ENCODE peak calls at places on chromosomes 13 and 19, in five cellular contexts. X is stimulated activated CD4-positive, alpha-beta T cell treated with anti-CD3 and anti-CD28 coated beads, TNF-alpha, amount 100 ng/mL, for 48 hours; G is T-helper 2 cell; Z is AG09309; S is NCI-H2081. F is an unnamed sample.
A peak's percentile ranks its signal among the peaks of the same experiment; 100 is the strongest.

GRCh38 chr19:29062486-29063435 is 150.2 kb downstream of the UQCRFS1 start:
- DNase-seq in X (no peak), G (no peak), Z (no peak), S (no peak), F (no peak)

GRCh38 chr19:10043286-10043927 is 30.1 kb downstream of the RDH8 start:
- DNase-seq in X (no peak), G (no peak), Z (no peak), S (no peak), F (no peak)

GRCh38 chr13:21435710-21436151 is 23.4 kb downstream of the ZDHHC20 start:
- DNase-seq in X (peak; percentile 9), G (no peak), Z (peak; percentile 70), S (no peak), F (peak; percentile 65)

GRCh38 chr13:28819046-28819747 is 942 bp upstream of the MTUS2 start:
- DNase-seq in X (no peak), G (no peak), Z (no peak), S (no peak), F (no peak)

GRCh38 chr19:15812059-15812722 is 3.3 kb downstream of the OR10H1 start:
- DNase-seq in X (no peak), G (no peak), Z (no peak), S (no peak), F (no peak)

GRCh38 chr19:38394488-38394887 is 6.0 kb downstream of the SPRED3 start:
- DNase-seq in X (peak; percentile 77), G (peak; percentile 49), Z (no peak), S (no peak), F (no peak)

GRCh38 chr19:53809518-53810186 is 14.5 kb downstream of the NLRP12 start:
- DNase-seq in X (no peak), G (no peak), Z (no peak), S (no peak), F (peak; percentile 47)

GRCh38 chr13:44017756-44018309 is 138.1 kb downstream of the LACC1 start:
- DNase-seq in X (no peak), G (no peak), Z (no peak), S (no peak), F (no peak)

GRCh38 chr19:50909240-50910070 is 1.7 kb downstream of the KLK4 start:
- DNase-seq in X (peak; percentile 43), G (no peak), Z (no peak), S (peak; percentile 57), F (no peak)

GRCh38 chr19:15155296-15155695 is 45.5 kb downstream of the NOTCH3 start:
- DNase-seq in X (no peak), G (no peak), Z (no peak), S (no peak), F (no peak)

GRCh38 chr13:30998548-30999140 is 66.2 kb downstream of the TEX26 start:
- DNase-seq in X (no peak), G (no peak), Z (no peak), S (no peak), F (no peak)

GRCh38 chr19:30670562-30671513 is 298.7 kb downstream of the ZNF536 start:
- DNase-seq in X (no peak), G (no peak), Z (no peak), S (no peak), F (no peak)

GRCh38 chr19:44019498-44019897 is 5.7 kb upstream of the ZNF222 start:
- DNase-seq in X (no peak), G (no peak), Z (no peak), S (no peak), F (no peak)

GRCh38 chr13:23626730-23627129 is 56.5 kb downstream of the TNFRSF19 start:
- DNase-seq in X (no peak), G (no peak), Z (no peak), S (no peak), F (no peak)

GRCh38 chr19:800360-801029 is 3.2 kb downstream of the PTBP1 start:
- DNase-seq in X (no peak), G (no peak), Z (no peak), S (no peak), F (no peak)

GRCh38 chr19:15136234-15136954 is 29.2 kb downstream of the SYDE1 start:
- DNase-seq in X (no peak), G (no peak), Z (no peak), S (no peak), F (no peak)

GRCh38 chr13:99792079-99792921 is 179.3 kb downstream of the ZIC5 start:
- DNase-seq in X (no peak), G (no peak), Z (no peak), S (no peak), F (no peak)

GRCh38 chr13:35712907-35713685 is 236.6 kb upstream of the MAB21L1 start:
- DNase-seq in X (no peak), G (no peak), Z (peak; percentile 70), S (no peak), F (no peak)

GRCh38 chr19:30309983-30310805 is 62.0 kb upstream of the ZNF536 start:
- DNase-seq in X (no peak), G (no peak), Z (no peak), S (no peak), F (no peak)

GRCh38 chr13:87669379-87669978 is 1.7 kb upstream of the SLITRK5 start:
- DNase-seq in X (no peak), G (no peak), Z (no peak), S (peak; percentile 22), F (no peak)

GRCh38 chr19:48966541-48967345 is 1.6 kb downstream of the FTL start:
- DNase-seq in X (no peak), G (no peak), Z (no peak), S (no peak), F (no peak)

GRCh38 chr19:54403054-54403453 is 12.2 kb upstream of the TTYH1 start:
- DNase-seq in X (no peak), G (no peak), Z (no peak), S (no peak), F (no peak)

GRCh38 chr19:53246498-53246897 is 8.2 kb downstream of the ZNF677 start:
- DNase-seq in X (no peak), G (no peak), Z (no peak), S (no peak), F (no peak)

GRCh38 chr19:47228168-47228936 is 2.6 kb downstream of the BBC3 start:
- DNase-seq in X (no peak), G (no peak), Z (no peak), S (no peak), F (no peak)

GRCh38 chr19:13163609-13164364 is 13.6 kb downstream of the IER2 start:
- DNase-seq in X (no peak), G (no peak), Z (no peak), S (no peak), F (no peak)

GRCh38 chr13:33235078-33235477 is 50.5 kb downstream of the STARD13 start:
- DNase-seq in X (no peak), G (no peak), Z (no peak), S (no peak), F (no peak)

GRCh38 chr19:10291554-10292205 is 1.9 kb downstream of the ICAM5 start:
- DNase-seq in X (no peak), G (no peak), Z (no peak), S (no peak), F (no peak)

GRCh38 chr19:3179739-3180293 is 1.2 kb downstream of the S1PR4 start:
- DNase-seq in X (peak; percentile 28), G (peak; percentile 29), Z (no peak), S (no peak), F (no peak)

GRCh38 chr19:46714523-46715106 is 2.3 kb downstream of the PRKD2 start:
- DNase-seq in X (no peak), G (peak; percentile 37), Z (no peak), S (no peak), F (no peak)

GRCh38 chr19:38862321-38863059 is 12.7 kb upstream of the HNRNPL start:
- DNase-seq in X (no peak), G (no peak), Z (peak; percentile 59), S (no peak), F (peak; percentile 71)

GRCh38 chr19:6528544-6529121 is 2.2 kb upstream of the TNFSF9 start:
- DNase-seq in X (no peak), G (no peak), Z (no peak), S (no peak), F (no peak)

GRCh38 chr19:35269425-35270117 is 809 bp downstream of the USF2 start:
- DNase-seq in X (peak; percentile 64), G (peak; percentile 64), Z (peak; percentile 11), S (peak; percentile 62), F (peak; percentile 14)

F was measured in glomerular endothelial cell.